ENCODE peak calls at places on chromosome 4, in ten cellular contexts. S is breast epithelium, J is fibroblast of the conjunctiva, C is pons, Y is fibroblast of lung, T is MCF 10A, R is AG08395, A is Kasumi-1, F is AG08396, D is AML-193. W is an unnamed sample.

GRCh38 chr4:13470379-13470778 is 13.8 kb downstream of the RAB28 start:
- DNase-seq in S (no peak), J (no peak), C (no peak), Y (no peak), T (no peak), R (no peak), A (no peak), F (no peak), D (no peak), W (no peak)

GRCh38 chr4:165382640-165383039 is 3.8 kb downstream of the CPE start:
- DNase-seq in S (no peak), J (no peak), C (no peak), Y (no peak), T (no peak), R (no peak), A (no peak), F (no peak), D (no peak), W (no peak)

GRCh38 chr4:185567828-185568442 is 32.6 kb upstream of the PDLIM3 start:
- DNase-seq in S (peak; percentile 93), J (no peak), C (peak; percentile 71), Y (peak; percentile 91), T (no peak), R (peak; percentile 20), A (no peak), F (peak; percentile 49), D (no peak), W (no peak)

GRCh38 chr4:140250989-140251552 is 97.1 kb upstream of the MAML3 start:
- DNase-seq in S (no peak), J (no peak), C (no peak), Y (peak; percentile 61), T (no peak), R (no peak), A (no peak), F (no peak), D (peak; percentile 88), W (no peak)

GRCh38 chr4:24470681-24471622 is 113.4 kb downstream of the DHX15 start:
- DNase-seq in S (no peak), J (no peak), C (no peak), Y (peak; percentile 57), T (no peak), R (peak; percentile 16), A (peak; percentile 27), F (peak; percentile 52), D (no peak), W (peak; percentile 30)

GRCh38 chr4:55321707-55322264 is 24.3 kb upstream of the SRD5A3 start:
- DNase-seq in S (no peak), J (peak; percentile 76), C (peak; percentile 91), Y (peak; percentile 87), T (peak; percentile 91), R (peak; percentile 53), A (peak; percentile 98), F (peak; percentile 27), D (peak; percentile 87), W (peak; percentile 75)

GRCh38 chr4:141425124-141425523 is 204.4 kb downstream of the ZNF330 start:
- DNase-seq in S (no peak), J (peak; percentile 37), C (peak; percentile 17), Y (peak; percentile 87), T (peak; percentile 85), R (peak; percentile 50), A (no peak), F (peak; percentile 26), D (no peak), W (no peak)

GRCh38 chr4:83771113-83771705 is 235.3 kb downstream of the GPAT3 start:
- DNase-seq in S (no peak), J (peak; percentile 14), C (peak; percentile 64), Y (peak; percentile 29), T (peak; percentile 71), R (peak; percentile 88), A (peak; percentile 50), F (peak; percentile 77), D (peak; percentile 23), W (peak; percentile 29)

GRCh38 chr4:7067147-7067522 is 729 bp downstream of the GRPEL1 start:
- DNase-seq in S (no peak), J (no peak), C (no peak), Y (no peak), T (peak; percentile 30), R (peak; percentile 38), A (no peak), F (peak; percentile 46), D (peak; percentile 29), W (no peak)

GRCh38 chr4:141154725-141155124 is 21.5 kb upstream of the RNF150 start:
- DNase-seq in S (no peak), J (no peak), C (no peak), Y (no peak), T (no peak), R (no peak), A (no peak), F (no peak), D (no peak), W (no peak)

GRCh38 chr4:112355662-112356061 is 58.5 kb downstream of the ALPK1 start:
- DNase-seq in S (no peak), J (no peak), C (no peak), Y (no peak), T (no peak), R (no peak), A (no peak), F (no peak), D (no peak), W (no peak)

GRCh38 chr4:20362148-20362547 is 110.4 kb downstream of the SLIT2 start:
- DNase-seq in S (no peak), J (no peak), C (no peak), Y (no peak), T (no peak), R (no peak), A (no peak), F (no peak), D (no peak), W (no peak)

GRCh38 chr4:157270108-157270507 is 49.6 kb downstream of the GRIA2 start:
- DNase-seq in S (no peak), J (no peak), C (no peak), Y (no peak), T (no peak), R (no peak), A (no peak), F (no peak), D (no peak), W (no peak)

GRCh38 chr4:174669278-174669677 is 147.0 kb upstream of the HPGD start:
- DNase-seq in S (no peak), J (peak; percentile 56), C (no peak), Y (peak; percentile 80), T (peak; percentile 87), R (peak; percentile 82), A (no peak), F (peak; percentile 7), D (no peak), W (no peak)

W was measured in MM.1S.